ENCODE peak calls at places on chromosome 16, in ten cellular contexts. One of them, this sample, is unnamed.

GRCh38 chr16:84933774-84934571 is 77.4 kb downstream of the ZDHHC7 start:
- DNase-seq in dorsolateral prefrontal cortex: peak
- DNase-seq in psoas muscle: peak
- DNase-seq in NCI-H748 treated with DMSO at 0.1 percent for 48 hours: no peak
- DNase-seq in KG1: no peak
- DNase-seq in astrocyte of the hippocampus: no peak
- DNase-seq in ELR: peak
- DNase-seq in AG09319: no peak
- DNase-seq in Caki2: no peak
- DNase-seq in NCI-H524 treated with DMSO at 0.1 percent for 48 hours: no peak
- DNase-seq in this sample: no peak

GRCh38 chr16:85306071-85306792 is 194.0 kb upstream of the CIBAR2 start:
- DNase-seq in KG1: peak
- DNase-seq in NCI-H748 treated with DMSO at 0.1 percent for 48 hours: no peak
- DNase-seq in dorsolateral prefrontal cortex: peak
- DNase-seq in ELR: peak
- DNase-seq in Caki2: peak
- DNase-seq in NCI-H524 treated with DMSO at 0.1 percent for 48 hours: no peak
- DNase-seq in astrocyte of the hippocampus: peak
- DNase-seq in psoas muscle: peak
- DNase-seq in AG09319: peak
- DNase-seq in this sample: no peak

GRCh38 chr16:8908779-8909468 is 26.8 kb downstream of the LITAFD start:
- DNase-seq in dorsolateral prefrontal cortex: no peak
- DNase-seq in ELR: no peak
- DNase-seq in NCI-H524 treated with DMSO at 0.1 percent for 48 hours: no peak
- DNase-seq in AG09319: no peak
- DNase-seq in NCI-H748 treated with DMSO at 0.1 percent for 48 hours: no peak
- DNase-seq in psoas muscle: no peak
- DNase-seq in Caki2: no peak
- DNase-seq in astrocyte of the hippocampus: no peak
- DNase-seq in KG1: no peak
- DNase-seq in this sample: no peak

GRCh38 chr16:11909653-11910551 is 5.9 kb downstream of the GSPT1 start:
- DNase-seq in ELR: no peak
- DNase-seq in Caki2: no peak
- DNase-seq in NCI-H748 treated with DMSO at 0.1 percent for 48 hours: no peak
- DNase-seq in KG1: no peak
- DNase-seq in AG09319: peak
- DNase-seq in psoas muscle: no peak
- DNase-seq in NCI-H524 treated with DMSO at 0.1 percent for 48 hours: no peak
- DNase-seq in astrocyte of the hippocampus: peak
- DNase-seq in dorsolateral prefrontal cortex: no peak
- DNase-seq in this sample: no peak

GRCh38 chr16:72481419-72481818 is 309.5 kb upstream of the PMFBP1 start:
- DNase-seq in NCI-H524 treated with DMSO at 0.1 percent for 48 hours: no peak
- DNase-seq in dorsolateral prefrontal cortex: no peak
- DNase-seq in Caki2: no peak
- DNase-seq in KG1: no peak
- DNase-seq in ELR: no peak
- DNase-seq in NCI-H748 treated with DMSO at 0.1 percent for 48 hours: no peak
- DNase-seq in psoas muscle: no peak
- DNase-seq in astrocyte of the hippocampus: no peak
- DNase-seq in AG09319: no peak
- DNase-seq in this sample: no peak

GRCh38 chr16:24977673-24978065 is 37.5 kb downstream of the ARHGAP17 start:
- DNase-seq in ELR: peak
- DNase-seq in dorsolateral prefrontal cortex: no peak
- DNase-seq in astrocyte of the hippocampus: peak
- DNase-seq in psoas muscle: no peak
- DNase-seq in NCI-H748 treated with DMSO at 0.1 percent for 48 hours: no peak
- DNase-seq in KG1: no peak
- DNase-seq in NCI-H524 treated with DMSO at 0.1 percent for 48 hours: no peak
- DNase-seq in Caki2: no peak
- DNase-seq in AG09319: no peak
- DNase-seq in this sample: no peak

GRCh38 chr16:86888240-86889044 is 310.1 kb downstream of the FOXL1 start:
- DNase-seq in astrocyte of the hippocampus: no peak
- DNase-seq in NCI-H524 treated with DMSO at 0.1 percent for 48 hours: no peak
- DNase-seq in AG09319: no peak
- DNase-seq in NCI-H748 treated with DMSO at 0.1 percent for 48 hours: no peak
- DNase-seq in ELR: peak
- DNase-seq in dorsolateral prefrontal cortex: no peak
- DNase-seq in Caki2: no peak
- DNase-seq in KG1: no peak
- DNase-seq in psoas muscle: no peak
- DNase-seq in this sample: no peak

GRCh38 chr16:73996624-73997339 is 299.8 kb upstream of the PSMD7 start:
- DNase-seq in astrocyte of the hippocampus: no peak
- DNase-seq in Caki2: no peak
- DNase-seq in ELR: no peak
- DNase-seq in AG09319: no peak
- DNase-seq in KG1: no peak
- DNase-seq in NCI-H524 treated with DMSO at 0.1 percent for 48 hours: no peak
- DNase-seq in dorsolateral prefrontal cortex: no peak
- DNase-seq in NCI-H748 treated with DMSO at 0.1 percent for 48 hours: peak
- DNase-seq in psoas muscle: no peak
- DNase-seq in this sample: no peak

GRCh38 chr16:4846503-4846900 is 586 bp downstream of the GLYR1 start:
- DNase-seq in AG09319: no peak
- DNase-seq in ELR: peak
- DNase-seq in Caki2: peak
- DNase-seq in astrocyte of the hippocampus: peak
- DNase-seq in dorsolateral prefrontal cortex: peak
- DNase-seq in NCI-H524 treated with DMSO at 0.1 percent for 48 hours: no peak
- DNase-seq in psoas muscle: peak
- DNase-seq in KG1: no peak
- DNase-seq in NCI-H748 treated with DMSO at 0.1 percent for 48 hours: no peak
- DNase-seq in this sample: no peak

GRCh38 chr16:80964351-80964750 is 42.3 kb downstream of the CMC2 start:
- DNase-seq in Caki2: no peak
- DNase-seq in NCI-H524 treated with DMSO at 0.1 percent for 48 hours: no peak
- DNase-seq in psoas muscle: no peak
- DNase-seq in NCI-H748 treated with DMSO at 0.1 percent for 48 hours: no peak
- DNase-seq in astrocyte of the hippocampus: no peak
- DNase-seq in dorsolateral prefrontal cortex: no peak
- DNase-seq in ELR: no peak
- DNase-seq in AG09319: no peak
- DNase-seq in KG1: no peak
- DNase-seq in this sample: no peak

GRCh38 chr16:46651305-46651704 is 30.1 kb upstream of the SHCBP1 start:
- DNase-seq in dorsolateral prefrontal cortex: no peak
- DNase-seq in astrocyte of the hippocampus: no peak
- DNase-seq in NCI-H524 treated with DMSO at 0.1 percent for 48 hours: no peak
- DNase-seq in AG09319: no peak
- DNase-seq in KG1: no peak
- DNase-seq in Caki2: no peak
- DNase-seq in NCI-H748 treated with DMSO at 0.1 percent for 48 hours: no peak
- DNase-seq in ELR: no peak
- DNase-seq in psoas muscle: no peak
- DNase-seq in this sample: no peak

GRCh38 chr16:56551796-56552738 is 12.8 kb upstream of the MT4 start:
- DNase-seq in dorsolateral prefrontal cortex: peak
- DNase-seq in NCI-H748 treated with DMSO at 0.1 percent for 48 hours: no peak
- DNase-seq in AG09319: no peak
- DNase-seq in psoas muscle: no peak
- DNase-seq in NCI-H524 treated with DMSO at 0.1 percent for 48 hours: no peak
- DNase-seq in ELR: no peak
- DNase-seq in astrocyte of the hippocampus: peak
- DNase-seq in Caki2: no peak
- DNase-seq in KG1: no peak
- DNase-seq in this sample: no peak

GRCh38 chr16:57945740-57946138 is 25.2 kb downstream of the CNGB1 start:
- DNase-seq in Caki2: no peak
- DNase-seq in dorsolateral prefrontal cortex: no peak
- DNase-seq in astrocyte of the hippocampus: no peak
- DNase-seq in KG1: no peak
- DNase-seq in NCI-H524 treated with DMSO at 0.1 percent for 48 hours: no peak
- DNase-seq in psoas muscle: no peak
- DNase-seq in NCI-H748 treated with DMSO at 0.1 percent for 48 hours: no peak
- DNase-seq in AG09319: no peak
- DNase-seq in ELR: peak
- DNase-seq in this sample: no peak

GRCh38 chr16:24580665-24581064 is 41.3 kb downstream of the RBBP6 start:
- DNase-seq in KG1: no peak
- DNase-seq in dorsolateral prefrontal cortex: no peak
- DNase-seq in NCI-H524 treated with DMSO at 0.1 percent for 48 hours: no peak
- DNase-seq in psoas muscle: no peak
- DNase-seq in AG09319: peak
- DNase-seq in ELR: peak
- DNase-seq in Caki2: peak
- DNase-seq in astrocyte of the hippocampus: peak
- DNase-seq in NCI-H748 treated with DMSO at 0.1 percent for 48 hours: no peak
- DNase-seq in this sample: no peak

GRCh38 chr16:69839798-69840409 is 77.8 kb downstream of the WWP2 start:
- DNase-seq in dorsolateral prefrontal cortex: peak
- DNase-seq in ELR: no peak
- DNase-seq in Caki2: no peak
- DNase-seq in NCI-H524 treated with DMSO at 0.1 percent for 48 hours: no peak
- DNase-seq in NCI-H748 treated with DMSO at 0.1 percent for 48 hours: no peak
- DNase-seq in astrocyte of the hippocampus: peak
- DNase-seq in KG1: no peak
- DNase-seq in AG09319: no peak
- DNase-seq in psoas muscle: peak
- DNase-seq in this sample: peak

GRCh38 chr16:86272744-86273143 is 237.6 kb upstream of the FOXF1 start:
- DNase-seq in astrocyte of the hippocampus: no peak
- DNase-seq in psoas muscle: no peak
- DNase-seq in ELR: no peak
- DNase-seq in dorsolateral prefrontal cortex: no peak
- DNase-seq in AG09319: no peak
- DNase-seq in NCI-H524 treated with DMSO at 0.1 percent for 48 hours: no peak
- DNase-seq in NCI-H748 treated with DMSO at 0.1 percent for 48 hours: no peak
- DNase-seq in KG1: no peak
- DNase-seq in Caki2: no peak
- DNase-seq in this sample: no peak

GRCh38 chr16:88957887-88958577 is 19.0 kb downstream of the CBFA2T3 start:
- DNase-seq in NCI-H524 treated with DMSO at 0.1 percent for 48 hours: no peak
- DNase-seq in Caki2: no peak
- DNase-seq in dorsolateral prefrontal cortex: no peak
- DNase-seq in KG1: no peak
- DNase-seq in psoas muscle: peak
- DNase-seq in AG09319: no peak
- DNase-seq in NCI-H748 treated with DMSO at 0.1 percent for 48 hours: no peak
- DNase-seq in astrocyte of the hippocampus: no peak
- DNase-seq in ELR: no peak
- DNase-seq in this sample: no peak

GRCh38 chr16:87945351-87946042 is 5.7 kb upstream of the BANP start:
- DNase-seq in KG1: no peak
- DNase-seq in NCI-H748 treated with DMSO at 0.1 percent for 48 hours: peak
- DNase-seq in Caki2: no peak
- DNase-seq in psoas muscle: peak
- DNase-seq in ELR: peak
- DNase-seq in AG09319: no peak
- DNase-seq in astrocyte of the hippocampus: peak
- DNase-seq in NCI-H524 treated with DMSO at 0.1 percent for 48 hours: peak
- DNase-seq in dorsolateral prefrontal cortex: peak
- DNase-seq in this sample: no peak

GRCh38 chr16:13296206-13296605 is 394.8 kb downstream of the SHISA9 start:
- DNase-seq in NCI-H748 treated with DMSO at 0.1 percent for 48 hours: no peak
- DNase-seq in astrocyte of the hippocampus: no peak
- DNase-seq in dorsolateral prefrontal cortex: no peak
- DNase-seq in NCI-H524 treated with DMSO at 0.1 percent for 48 hours: no peak
- DNase-seq in Caki2: no peak
- DNase-seq in AG09319: no peak
- DNase-seq in psoas muscle: no peak
- DNase-seq in KG1: no peak
- DNase-seq in ELR: no peak
- DNase-seq in this sample: no peak

GRCh38 chr16:85144026-85144915 is 32.0 kb upstream of the CIBAR2 start:
- DNase-seq in Caki2: no peak
- DNase-seq in KG1: no peak
- DNase-seq in AG09319: no peak
- DNase-seq in psoas muscle: no peak
- DNase-seq in dorsolateral prefrontal cortex: no peak
- DNase-seq in ELR: peak
- DNase-seq in astrocyte of the hippocampus: no peak
- DNase-seq in NCI-H524 treated with DMSO at 0.1 percent for 48 hours: no peak
- DNase-seq in NCI-H748 treated with DMSO at 0.1 percent for 48 hours: no peak
- DNase-seq in this sample: no peak

GRCh38 chr16:53714080-53715050 is 10.4 kb downstream of the FTO start:
- DNase-seq in psoas muscle: no peak
- DNase-seq in NCI-H524 treated with DMSO at 0.1 percent for 48 hours: peak
- DNase-seq in dorsolateral prefrontal cortex: no peak
- DNase-seq in ELR: no peak
- DNase-seq in AG09319: no peak
- DNase-seq in Caki2: no peak
- DNase-seq in astrocyte of the hippocampus: no peak
- DNase-seq in NCI-H748 treated with DMSO at 0.1 percent for 48 hours: peak
- DNase-seq in KG1: no peak
- DNase-seq in this sample: peak

GRCh38 chr16:1781758-1782407 is 488 bp downstream of the SPSB3 start:
- DNase-seq in Caki2: peak
- DNase-seq in psoas muscle: peak
- DNase-seq in dorsolateral prefrontal cortex: no peak
- DNase-seq in ELR: peak
- DNase-seq in NCI-H748 treated with DMSO at 0.1 percent for 48 hours: no peak
- DNase-seq in NCI-H524 treated with DMSO at 0.1 percent for 48 hours: no peak
- DNase-seq in KG1: no peak
- DNase-seq in AG09319: no peak
- DNase-seq in astrocyte of the hippocampus: peak
- DNase-seq in this sample: no peak

GRCh38 chr16:11977206-11978041 is 890 bp downstream of the SNX29 start:
- DNase-seq in NCI-H748 treated with DMSO at 0.1 percent for 48 hours: no peak
- DNase-seq in astrocyte of the hippocampus: peak
- DNase-seq in psoas muscle: peak
- DNase-seq in dorsolateral prefrontal cortex: peak
- DNase-seq in KG1: no peak
- DNase-seq in ELR: peak
- DNase-seq in NCI-H524 treated with DMSO at 0.1 percent for 48 hours: no peak
- DNase-seq in AG09319: peak
- DNase-seq in Caki2: peak
- DNase-seq in this sample: no peak

GRCh38 chr16:87657621-87658192 is 55.4 kb downstream of the JPH3 start:
- DNase-seq in ELR: peak
- DNase-seq in Caki2: no peak
- DNase-seq in AG09319: no peak
- DNase-seq in KG1: no peak
- DNase-seq in NCI-H524 treated with DMSO at 0.1 percent for 48 hours: no peak
- DNase-seq in NCI-H748 treated with DMSO at 0.1 percent for 48 hours: no peak
- DNase-seq in dorsolateral prefrontal cortex: no peak
- DNase-seq in psoas muscle: no peak
- DNase-seq in astrocyte of the hippocampus: no peak
- DNase-seq in this sample: peak

GRCh38 chr16:78430281-78430680 is 330.8 kb downstream of the WWOX start:
- DNase-seq in Caki2: no peak
- DNase-seq in AG09319: no peak
- DNase-seq in psoas muscle: no peak
- DNase-seq in NCI-H748 treated with DMSO at 0.1 percent for 48 hours: no peak
- DNase-seq in NCI-H524 treated with DMSO at 0.1 percent for 48 hours: no peak
- DNase-seq in ELR: no peak
- DNase-seq in dorsolateral prefrontal cortex: no peak
- DNase-seq in astrocyte of the hippocampus: no peak
- DNase-seq in KG1: no peak
- DNase-seq in this sample: no peak

GRCh38 chr16:56477096-56477878 is 25.9 kb downstream of the OGFOD1 start:
- DNase-seq in dorsolateral prefrontal cortex: no peak
- DNase-seq in ELR: peak
- DNase-seq in NCI-H524 treated with DMSO at 0.1 percent for 48 hours: no peak
- DNase-seq in NCI-H748 treated with DMSO at 0.1 percent for 48 hours: no peak
- DNase-seq in KG1: no peak
- DNase-seq in psoas muscle: no peak
- DNase-seq in astrocyte of the hippocampus: peak
- DNase-seq in Caki2: peak
- DNase-seq in AG09319: peak
- DNase-seq in this sample: no peak

GRCh38 chr16:64830653-64831052 is 291.2 kb downstream of the CDH11 start:
- DNase-seq in Caki2: no peak
- DNase-seq in dorsolateral prefrontal cortex: no peak
- DNase-seq in ELR: no peak
- DNase-seq in astrocyte of the hippocampus: peak
- DNase-seq in KG1: no peak
- DNase-seq in NCI-H748 treated with DMSO at 0.1 percent for 48 hours: no peak
- DNase-seq in NCI-H524 treated with DMSO at 0.1 percent for 48 hours: no peak
- DNase-seq in psoas muscle: no peak
- DNase-seq in AG09319: peak
- DNase-seq in this sample: no peak

GRCh38 chr16:2148714-2149629 is 547 bp downstream of the RAB26 start:
- DNase-seq in dorsolateral prefrontal cortex: no peak
- DNase-seq in NCI-H748 treated with DMSO at 0.1 percent for 48 hours: no peak
- DNase-seq in Caki2: peak
- DNase-seq in psoas muscle: no peak
- DNase-seq in KG1: no peak
- DNase-seq in AG09319: no peak
- DNase-seq in NCI-H524 treated with DMSO at 0.1 percent for 48 hours: no peak
- DNase-seq in astrocyte of the hippocampus: peak
- DNase-seq in ELR: peak
- DNase-seq in this sample: peak